ENCODE peak calls at places on chromosomes 11 and 22, in six cellular contexts. B is CD4-positive, alpha-beta memory T cell; R is stomach; T is CD4-positive, CD25-positive, alpha-beta regulatory T cell; C is transverse colon; A is CD8-positive, alpha-beta memory T cell. X is an unnamed sample.
A peak's percentile ranks its signal among the peaks of the same experiment; 100 is the strongest.

GRCh38 chr11:31813242-31813960 is 2.3 kb upstream of the PAX6 start:
- DNase-seq in B (no peak), R (no peak), T (no peak), C (no peak), A (no peak), X (no peak)

GRCh38 chr11:12144306-12145174 is 34.1 kb downstream of the MICAL2 start:
- DNase-seq in B (no peak), R (peak; percentile 17), T (no peak), C (peak; percentile 33), A (no peak), X (no peak)

GRCh38 chr11:119721129-119722120 is 7.6 kb downstream of the NECTIN1 start:
- DNase-seq in B (no peak), R (no peak), T (no peak), C (no peak), A (no peak), X (no peak)

GRCh38 chr11:126997196-126997595 is 3.4 kb downstream of the KIRREL3 start:
- DNase-seq in B (no peak), R (no peak), T (no peak), C (no peak), A (no peak), X (no peak)

GRCh38 chr11:118791961-118792578 is 1.1 kb upstream of the DDX6 start:
- DNase-seq in B (peak; percentile 51), R (peak; percentile 37), T (peak; percentile 57), C (peak; percentile 45), A (peak; percentile 20), X (no peak)

GRCh38 chr22:23212061-23213030 is 32.0 kb downstream of the BCR start:
- DNase-seq in B (no peak), R (no peak), T (no peak), C (no peak), A (no peak), X (no peak)

GRCh38 chr22:47406896-47407295 is 644.4 kb downstream of the TBC1D22A start:
- DNase-seq in B (no peak), R (no peak), T (no peak), C (no peak), A (no peak), X (no peak)

GRCh38 chr22:37824674-37825641 is 1.8 kb downstream of the GALR3 start:
- DNase-seq in B (no peak), R (no peak), T (peak; percentile 49), C (no peak), A (no peak), X (no peak)

GRCh38 chr22:45962756-45963155 is 14.2 kb downstream of the WNT7B start:
- DNase-seq in B (no peak), R (no peak), T (no peak), C (no peak), A (no peak), X (no peak)

GRCh38 chr11:130999086-130999485 is 82.8 kb upstream of the SNX19 start:
- DNase-seq in B (no peak), R (no peak), T (no peak), C (no peak), A (no peak), X (no peak)

GRCh38 chr11:69704508-69705245 is 855 bp upstream of the FGF19 start:
- DNase-seq in B (no peak), R (no peak), T (no peak), C (no peak), A (no peak), X (no peak)

GRCh38 chr22:48760481-48761238 is 1067.0 kb downstream of the BRD1 start:
- DNase-seq in B (no peak), R (peak; percentile 20), T (no peak), C (no peak), A (no peak), X (no peak)

GRCh38 chr22:40216041-40216756 is 38.5 kb downstream of the TNRC6B start:
- DNase-seq in B (peak; percentile 58), R (peak; percentile 25), T (peak; percentile 51), C (peak; percentile 28), A (peak; percentile 3), X (no peak)

GRCh38 chr22:36762687-36763260 is 13.1 kb downstream of the IFT27 start:
- DNase-seq in B (no peak), R (no peak), T (no peak), C (peak; percentile 53), A (no peak), X (no peak)

GRCh38 chr22:23207786-23208325 is 27.5 kb downstream of the BCR start:
- DNase-seq in B (no peak), R (no peak), T (no peak), C (no peak), A (no peak), X (no peak)

GRCh38 chr11:69567951-69568808 is 72.8 kb upstream of the CCND1 start:
- DNase-seq in B (no peak), R (no peak), T (no peak), C (no peak), A (no peak), X (no peak)

GRCh38 chr11:83070044-83070877 is 1.4 kb downstream of the RAB30 start:
- DNase-seq in B (no peak), R (no peak), T (no peak), C (no peak), A (no peak), X (peak; percentile 18)

GRCh38 chr22:17131686-17132085 is 10.5 kb upstream of the TMEM121B start:
- DNase-seq in B (no peak), R (no peak), T (no peak), C (no peak), A (no peak), X (no peak)

GRCh38 chr11:94774345-94774744 is 6.2 kb downstream of the AMOTL1 start:
- DNase-seq in B (no peak), R (no peak), T (no peak), C (no peak), A (no peak), X (no peak)

GRCh38 chr11:16613401-16614381 is 124.8 kb upstream of the C11orf58 start:
- DNase-seq in B (no peak), R (peak; percentile 87), T (peak; percentile 60), C (peak; percentile 83), A (no peak), X (no peak)

DNA sequence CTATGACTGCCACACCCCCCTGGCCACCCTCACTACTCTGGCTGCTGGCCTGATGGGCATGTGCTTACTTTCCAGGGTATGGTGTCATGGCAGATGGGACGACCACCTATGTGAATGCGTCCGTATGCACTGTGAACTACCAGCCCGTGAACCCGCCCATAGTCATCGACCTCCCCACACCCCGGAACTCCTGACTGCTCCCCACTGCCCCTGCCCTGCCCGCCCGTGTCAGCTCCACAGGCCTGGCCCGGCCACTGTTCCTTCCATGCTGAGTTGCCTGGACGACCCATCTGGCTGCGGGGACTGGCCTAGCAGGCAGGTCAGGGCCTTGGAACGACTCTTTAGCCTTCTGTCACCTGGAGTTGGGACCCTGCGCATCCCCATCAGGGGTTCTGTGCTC is 93.6 kb downstream of the MPPED1 start:
- DNase-seq in B (no peak), R (no peak), T (no peak), C (no peak), A (no peak), X (no peak)
- H3K27ac ChIP-seq in B (no peak overlapping the region), R (no peak overlapping the region), T (no peak overlapping the region), C (no peak overlapping the region), A (no peak overlapping the region), X (no peak overlapping the region)

DNA sequence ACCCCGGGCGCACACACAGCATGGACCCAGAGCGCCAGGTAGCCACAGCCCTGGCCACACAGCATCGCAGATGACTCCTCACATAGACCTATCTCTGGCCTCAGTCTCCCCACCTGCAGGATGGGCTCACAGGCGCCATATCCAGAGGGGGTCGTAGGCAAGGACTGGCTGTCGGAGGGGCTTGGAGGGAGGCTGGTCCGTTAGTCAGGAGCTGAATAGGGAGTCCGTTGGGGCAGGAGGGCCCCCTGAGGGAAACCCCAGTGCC is 2.1 kb downstream of the PLXNB2 start:
- DNase-seq in B (no peak), R (no peak), T (no peak), C (no peak), A (no peak), X (no peak)
- H3K27ac ChIP-seq in B (no peak overlapping the region), R (peak overlapping the region; percentile 95), T (no peak overlapping the region), C (peak overlapping the region; percentile 92), A (peak overlapping the region; percentile 57), X (peak overlapping the region; percentile 86)

GRCh38 chr11:1753426-1754305 is 3.3 kb upstream of the IFITM10 start:
- DNase-seq in B (no peak), R (no peak), T (no peak), C (no peak), A (no peak), X (no peak)
- H3K27ac ChIP-seq in B (no peak overlapping the region), R (no peak overlapping the region), T (no peak overlapping the region), C (no peak overlapping the region), A (no peak overlapping the region), X (no peak overlapping the region)

GRCh38 chr22:24402460-24403192 is 24.8 kb upstream of the ADORA2A start:
- DNase-seq in B (no peak), R (peak; percentile 75), T (no peak), C (peak; percentile 92), A (no peak), X (no peak)
- H3K27ac ChIP-seq in B (no peak overlapping the region), R (peak overlapping the region; percentile 51), T (no peak overlapping the region), C (peak overlapping the region; percentile 65), A (no peak overlapping the region), X (no peak overlapping the region)